ENCODE peak calls at places on chromosomes 5 and 9, in six cellular contexts. B, D, T, L, E and C are unnamed samples.

GRCh38 chr5:64872044-64872443 is 103.3 kb downstream of the CWC27 start:
- DNase-seq in D (no peak), B (peak; percentile 46), L (no peak), E (no peak), T (no peak), C (no peak)

GRCh38 chr5:121805931-121806330 is 45.8 kb upstream of the FTMT start:
- DNase-seq in E (no peak), T (no peak), L (no peak), B (peak; percentile 3), D (no peak), C (no peak)

GRCh38 chr5:168457542-168457941 is 28.7 kb upstream of the RARS1 start:
- DNase-seq in D (no peak), T (no peak), B (no peak), E (no peak), L (no peak), C (no peak)

GRCh38 chr9:119273984-119274665 is 95.1 kb downstream of the BRINP1 start:
- DNase-seq in L (no peak), D (no peak), B (no peak), E (no peak), T (no peak), C (no peak)

GRCh38 chr5:10793785-10794184 is 32.8 kb upstream of the DAP start:
- DNase-seq in E (no peak), T (no peak), D (no peak), B (no peak), L (no peak), C (no peak)

GRCh38 chr9:12723409-12724028 is 30.3 kb downstream of the TYRP1 start:
- DNase-seq in D (no peak), B (peak; percentile 61), L (no peak), E (peak; percentile 16), T (no peak), C (no peak)

GRCh38 chr5:144273232-144274027 is 102.8 kb downstream of the KCTD16 start:
- DNase-seq in D (no peak), T (no peak), L (no peak), E (no peak), B (peak; percentile 9), C (no peak)

GRCh38 chr9:20023237-20023928 is 234.5 kb upstream of the SLC24A2 start:
- DNase-seq in D (no peak), B (no peak), L (no peak), E (no peak), T (no peak), C (no peak)

GRCh38 chr5:147712583-147712982 is 69.9 kb downstream of the JAKMIP2 start:
- DNase-seq in L (no peak), D (no peak), T (no peak), B (no peak), E (no peak), C (no peak)

GRCh38 chr5:9622891-9623547 is 7.1 kb downstream of the TAS2R1 start:
- DNase-seq in T (no peak), E (peak; percentile 31), D (peak; percentile 24), L (no peak), B (peak; percentile 78), C (no peak)

GRCh38 chr9:121558423-121558950 is 58.8 kb upstream of the GGTA1 start:
- DNase-seq in L (no peak), D (no peak), E (no peak), T (no peak), B (no peak), C (no peak)

GRCh38 chr9:88396836-88397577 is 8.8 kb downstream of the SPIN1 start:
- DNase-seq in D (no peak), L (no peak), E (peak; percentile 19), T (no peak), B (peak; percentile 44), C (no peak)

GRCh38 chr5:167346461-167346860 is 945.0 kb upstream of the WWC1 start:
- DNase-seq in L (no peak), D (no peak), T (no peak), B (no peak), E (no peak), C (no peak)

GRCh38 chr5:15844253-15844652 is 335.3 kb downstream of the MARCHF11 start:
- DNase-seq in T (no peak), E (no peak), D (no peak), L (no peak), B (no peak), C (no peak)

GRCh38 chr5:132543472-132544201 is at the start of gene IL5:
- DNase-seq in D (no peak), E (no peak), B (no peak), T (no peak), L (no peak), C (no peak)

GRCh38 chr9:117734082-117734481 is 29.9 kb downstream of the TLR4 start:
- DNase-seq in B (no peak), T (no peak), E (no peak), L (no peak), D (no peak), C (no peak)

GRCh38 chr5:79746645-79747044 is 57.0 kb downstream of the CMYA5 start:
- DNase-seq in B (no peak), D (no peak), L (no peak), T (no peak), E (no peak), C (no peak)

GRCh38 chr5:11904270-11904906 is at the start of gene CTNND2:
- DNase-seq in B (no peak), D (peak; percentile 71), E (peak; percentile 48), T (no peak), L (no peak), C (peak; percentile 90)